ENCODE peak calls at places on chromosomes 12 and 14, in six cellular contexts. One of them, this sample, is unnamed.

GRCh38 chr12:52713960-52714886 is 10.9 kb upstream of the KRT77 start:
- DNase-seq in GM13977: no peak
- DNase-seq in activated T-helper 1 cell treated with Interleukin-2 at 50 U/mL for 16 hours: no peak
- DNase-seq in smooth muscle cell of the brain vasculature: no peak
- DNase-seq in stimulated activated CD4-positive, alpha-beta T cell treated with anti-CD3 and anti-CD28 coated beads, Interleukin-15, amount 100 ng/mL, for 1 hour: no peak
- DNase-seq in amygdala: no peak
- DNase-seq in this sample: no peak

GRCh38 chr14:23307687-23308644 is 1.3 kb downstream of the BCL2L2 start:
- DNase-seq in GM13977: no peak
- DNase-seq in activated T-helper 1 cell treated with Interleukin-2 at 50 U/mL for 16 hours: no peak
- DNase-seq in smooth muscle cell of the brain vasculature: no peak
- DNase-seq in stimulated activated CD4-positive, alpha-beta T cell treated with anti-CD3 and anti-CD28 coated beads, Interleukin-15, amount 100 ng/mL, for 1 hour: no peak
- DNase-seq in amygdala: no peak
- DNase-seq in this sample: no peak

GRCh38 chr14:74886001-74886400 is 4.3 kb downstream of the DLST start:
- DNase-seq in GM13977: no peak
- DNase-seq in activated T-helper 1 cell treated with Interleukin-2 at 50 U/mL for 16 hours: no peak
- DNase-seq in smooth muscle cell of the brain vasculature: no peak
- DNase-seq in stimulated activated CD4-positive, alpha-beta T cell treated with anti-CD3 and anti-CD28 coated beads, Interleukin-15, amount 100 ng/mL, for 1 hour: no peak
- DNase-seq in amygdala: no peak
- DNase-seq in this sample: no peak

GRCh38 chr12:54207539-54208267 is 18.9 kb upstream of the SMUG1 start:
- DNase-seq in GM13977: peak; percentile 79
- DNase-seq in activated T-helper 1 cell treated with Interleukin-2 at 50 U/mL for 16 hours: peak; percentile 55
- DNase-seq in smooth muscle cell of the brain vasculature: no peak
- DNase-seq in stimulated activated CD4-positive, alpha-beta T cell treated with anti-CD3 and anti-CD28 coated beads, Interleukin-15, amount 100 ng/mL, for 1 hour: peak; percentile 39
- DNase-seq in amygdala: peak; percentile 11
- DNase-seq in this sample: peak; percentile 84

GRCh38 chr12:93707836-93708235 is 30.7 kb downstream of the CRADD start:
- DNase-seq in GM13977: no peak
- DNase-seq in activated T-helper 1 cell treated with Interleukin-2 at 50 U/mL for 16 hours: no peak
- DNase-seq in smooth muscle cell of the brain vasculature: no peak
- DNase-seq in stimulated activated CD4-positive, alpha-beta T cell treated with anti-CD3 and anti-CD28 coated beads, Interleukin-15, amount 100 ng/mL, for 1 hour: no peak
- DNase-seq in amygdala: no peak
- DNase-seq in this sample: no peak

GRCh38 chr12:76026643-76027063 is 4.9 kb downstream of the PHLDA1 start:
- DNase-seq in GM13977: no peak
- DNase-seq in activated T-helper 1 cell treated with Interleukin-2 at 50 U/mL for 16 hours: no peak
- DNase-seq in smooth muscle cell of the brain vasculature: no peak
- DNase-seq in stimulated activated CD4-positive, alpha-beta T cell treated with anti-CD3 and anti-CD28 coated beads, Interleukin-15, amount 100 ng/mL, for 1 hour: no peak
- DNase-seq in amygdala: no peak
- DNase-seq in this sample: no peak

GRCh38 chr14:98120831-98121464 is 1151.0 kb downstream of the BCL11B start:
- DNase-seq in GM13977: no peak
- DNase-seq in activated T-helper 1 cell treated with Interleukin-2 at 50 U/mL for 16 hours: no peak
- DNase-seq in smooth muscle cell of the brain vasculature: no peak
- DNase-seq in stimulated activated CD4-positive, alpha-beta T cell treated with anti-CD3 and anti-CD28 coated beads, Interleukin-15, amount 100 ng/mL, for 1 hour: no peak
- DNase-seq in amygdala: no peak
- DNase-seq in this sample: no peak

GRCh38 chr14:23361320-23361719 is 3.7 kb downstream of the EFS start:
- DNase-seq in GM13977: peak; percentile 62
- DNase-seq in activated T-helper 1 cell treated with Interleukin-2 at 50 U/mL for 16 hours: no peak
- DNase-seq in smooth muscle cell of the brain vasculature: no peak
- DNase-seq in stimulated activated CD4-positive, alpha-beta T cell treated with anti-CD3 and anti-CD28 coated beads, Interleukin-15, amount 100 ng/mL, for 1 hour: no peak
- DNase-seq in amygdala: peak; percentile 18
- DNase-seq in this sample: no peak